ENCODE peak calls at places on chromosome 4, in seven cellular contexts. One of them, this sample, is unnamed.

GRCh38 chr4:107862658-107863057 is 37.9 kb downstream of the SGMS2 start:
- DNase-seq in fibroblast of mammary gland: peak
- DNase-seq in K562: no peak
- DNase-seq in AG04450: no peak
- DNase-seq in right lobe of liver: no peak
- DNase-seq in fibroblast of pulmonary artery: peak
- DNase-seq in left ventricle myocardium inferior: no peak
- DNase-seq in this sample: no peak

GRCh38 chr4:177974461-177974860 is 532.2 kb upstream of the AGA start:
- DNase-seq in right lobe of liver: no peak
- DNase-seq in fibroblast of mammary gland: no peak
- DNase-seq in fibroblast of pulmonary artery: no peak
- DNase-seq in AG04450: no peak
- DNase-seq in K562: no peak
- DNase-seq in left ventricle myocardium inferior: no peak
- DNase-seq in this sample: no peak

GRCh38 chr4:4693755-4694295 is 152.0 kb upstream of the STX18 start:
- DNase-seq in fibroblast of mammary gland: no peak
- DNase-seq in AG04450: no peak
- DNase-seq in left ventricle myocardium inferior: no peak
- DNase-seq in K562: no peak
- DNase-seq in fibroblast of pulmonary artery: no peak
- DNase-seq in right lobe of liver: no peak
- DNase-seq in this sample: no peak

GRCh38 chr4:112515278-112516075 is 503 bp downstream of the NEUROG2 start:
- DNase-seq in K562: peak
- DNase-seq in left ventricle myocardium inferior: no peak
- DNase-seq in AG04450: no peak
- DNase-seq in fibroblast of pulmonary artery: peak
- DNase-seq in right lobe of liver: no peak
- DNase-seq in fibroblast of mammary gland: peak
- DNase-seq in this sample: no peak

GRCh38 chr4:108881190-108881589 is 118.3 kb upstream of the ETNPPL start:
- DNase-seq in fibroblast of mammary gland: peak
- DNase-seq in K562: no peak
- DNase-seq in AG04450: peak
- DNase-seq in right lobe of liver: no peak
- DNase-seq in fibroblast of pulmonary artery: peak
- DNase-seq in left ventricle myocardium inferior: no peak
- DNase-seq in this sample: no peak

GRCh38 chr4:1463927-1464540 is 57.8 kb upstream of the NKX1-1 start:
- DNase-seq in right lobe of liver: no peak
- DNase-seq in AG04450: no peak
- DNase-seq in fibroblast of mammary gland: no peak
- DNase-seq in left ventricle myocardium inferior: no peak
- DNase-seq in fibroblast of pulmonary artery: no peak
- DNase-seq in K562: no peak
- DNase-seq in this sample: no peak

GRCh38 chr4:7417639-7418038 is 17.1 kb downstream of the PSAPL1 start:
- DNase-seq in K562: no peak
- DNase-seq in fibroblast of pulmonary artery: no peak
- DNase-seq in right lobe of liver: no peak
- DNase-seq in AG04450: no peak
- DNase-seq in left ventricle myocardium inferior: peak
- DNase-seq in fibroblast of mammary gland: no peak
- DNase-seq in this sample: no peak

GRCh38 chr4:121977251-121978168 is 25.6 kb upstream of the TRPC3 start:
- DNase-seq in AG04450: no peak
- DNase-seq in fibroblast of mammary gland: no peak
- DNase-seq in left ventricle myocardium inferior: no peak
- DNase-seq in fibroblast of pulmonary artery: no peak
- DNase-seq in right lobe of liver: no peak
- DNase-seq in K562: no peak
- DNase-seq in this sample: peak

GRCh38 chr4:67288964-67289363 is 256.3 kb downstream of the CENPC start:
- DNase-seq in right lobe of liver: no peak
- DNase-seq in fibroblast of pulmonary artery: peak
- DNase-seq in left ventricle myocardium inferior: no peak
- DNase-seq in fibroblast of mammary gland: peak
- DNase-seq in AG04450: no peak
- DNase-seq in K562: peak
- DNase-seq in this sample: no peak

GRCh38 chr4:53640576-53641459 is 49.5 kb upstream of the LNX1 start:
- DNase-seq in K562: no peak
- DNase-seq in right lobe of liver: no peak
- DNase-seq in fibroblast of pulmonary artery: no peak
- DNase-seq in AG04450: no peak
- DNase-seq in left ventricle myocardium inferior: no peak
- DNase-seq in fibroblast of mammary gland: no peak
- DNase-seq in this sample: peak

GRCh38 chr4:158896459-158897238 is 127.8 kb downstream of the FNIP2 start:
- DNase-seq in left ventricle myocardium inferior: no peak
- DNase-seq in fibroblast of mammary gland: no peak
- DNase-seq in right lobe of liver: no peak
- DNase-seq in AG04450: no peak
- DNase-seq in fibroblast of pulmonary artery: peak
- DNase-seq in K562: no peak
- DNase-seq in this sample: no peak

GRCh38 chr4:83906561-83906960 is 370.7 kb downstream of the GPAT3 start:
- DNase-seq in fibroblast of mammary gland: peak
- DNase-seq in K562: no peak
- DNase-seq in right lobe of liver: no peak
- DNase-seq in fibroblast of pulmonary artery: peak
- DNase-seq in AG04450: peak
- DNase-seq in left ventricle myocardium inferior: no peak
- DNase-seq in this sample: no peak

GRCh38 chr4:186294160-186294559 is 28.2 kb downstream of the F11 start:
- DNase-seq in right lobe of liver: no peak
- DNase-seq in AG04450: no peak
- DNase-seq in left ventricle myocardium inferior: no peak
- DNase-seq in fibroblast of pulmonary artery: no peak
- DNase-seq in fibroblast of mammary gland: no peak
- DNase-seq in K562: no peak
- DNase-seq in this sample: no peak

GRCh38 chr4:80074059-80074458 is 1.0 kb upstream of the ANTXR2 start:
- DNase-seq in right lobe of liver: no peak
- DNase-seq in fibroblast of pulmonary artery: no peak
- DNase-seq in K562: no peak
- DNase-seq in fibroblast of mammary gland: no peak
- DNase-seq in AG04450: no peak
- DNase-seq in left ventricle myocardium inferior: no peak
- DNase-seq in this sample: no peak

GRCh38 chr4:164935363-164935762 is 42.1 kb downstream of the TRIM61 start:
- DNase-seq in K562: no peak
- DNase-seq in fibroblast of mammary gland: no peak
- DNase-seq in fibroblast of pulmonary artery: no peak
- DNase-seq in AG04450: no peak
- DNase-seq in right lobe of liver: no peak
- DNase-seq in left ventricle myocardium inferior: no peak
- DNase-seq in this sample: peak

GRCh38 chr4:80045831-80046230 is 27.2 kb downstream of the ANTXR2 start:
- DNase-seq in right lobe of liver: no peak
- DNase-seq in AG04450: peak
- DNase-seq in fibroblast of mammary gland: peak
- DNase-seq in fibroblast of pulmonary artery: peak
- DNase-seq in left ventricle myocardium inferior: no peak
- DNase-seq in K562: no peak
- DNase-seq in this sample: no peak

GRCh38 chr4:136558940-136559494 is 973.3 kb downstream of the PCDH18 start:
- DNase-seq in left ventricle myocardium inferior: no peak
- DNase-seq in right lobe of liver: no peak
- DNase-seq in K562: no peak
- DNase-seq in AG04450: no peak
- DNase-seq in fibroblast of pulmonary artery: no peak
- DNase-seq in fibroblast of mammary gland: no peak
- DNase-seq in this sample: no peak

GRCh38 chr4:103786593-103786992 is 66.8 kb upstream of the TACR3 start:
- DNase-seq in K562: no peak
- DNase-seq in right lobe of liver: no peak
- DNase-seq in fibroblast of pulmonary artery: no peak
- DNase-seq in left ventricle myocardium inferior: no peak
- DNase-seq in fibroblast of mammary gland: no peak
- DNase-seq in AG04450: no peak
- DNase-seq in this sample: no peak

GRCh38 chr4:103787057-103787456 is 67.3 kb upstream of the TACR3 start:
- DNase-seq in K562: no peak
- DNase-seq in AG04450: no peak
- DNase-seq in fibroblast of pulmonary artery: no peak
- DNase-seq in left ventricle myocardium inferior: no peak
- DNase-seq in fibroblast of mammary gland: no peak
- DNase-seq in right lobe of liver: no peak
- DNase-seq in this sample: no peak

GRCh38 chr4:103786014-103786413 is 66.2 kb upstream of the TACR3 start:
- DNase-seq in K562: peak
- DNase-seq in right lobe of liver: no peak
- DNase-seq in AG04450: no peak
- DNase-seq in fibroblast of pulmonary artery: peak
- DNase-seq in fibroblast of mammary gland: peak
- DNase-seq in left ventricle myocardium inferior: no peak
- DNase-seq in this sample: peak
- TF ChIP-seq CTCF in K562: peak
- TF ChIP-seq CTCF in right lobe of liver: peak
- TF ChIP-seq CTCF in AG04450: peak
- TF ChIP-seq CTCF in fibroblast of pulmonary artery: peak
- TF ChIP-seq CTCF in fibroblast of mammary gland: peak
- TF ChIP-seq CTCF in left ventricle myocardium inferior: peak
- TF ChIP-seq CTCF in this sample: peak

GRCh38 chr4:188282620-188283232 is 143.5 kb downstream of the TRIML1 start:
- DNase-seq in right lobe of liver: no peak
- DNase-seq in fibroblast of pulmonary artery: no peak
- DNase-seq in K562: no peak
- DNase-seq in left ventricle myocardium inferior: no peak
- DNase-seq in AG04450: no peak
- DNase-seq in fibroblast of mammary gland: no peak
- DNase-seq in this sample: no peak
- H3K4me3 ChIP-seq in right lobe of liver: no peak
- H3K4me3 ChIP-seq in fibroblast of pulmonary artery: no peak
- H3K4me3 ChIP-seq in K562: no peak
- H3K4me3 ChIP-seq in left ventricle myocardium inferior: peak
- H3K4me3 ChIP-seq in AG04450: no peak
- H3K4me3 ChIP-seq in fibroblast of mammary gland: no peak
- H3K4me3 ChIP-seq in this sample: no peak

GRCh38 chr4:125317526-125317880 is 2.7 kb downstream of the FAT4 start:
- DNase-seq in fibroblast of pulmonary artery: peak
- DNase-seq in right lobe of liver: no peak
- DNase-seq in left ventricle myocardium inferior: peak
- DNase-seq in AG04450: no peak
- DNase-seq in K562: no peak
- DNase-seq in fibroblast of mammary gland: peak
- DNase-seq in this sample: no peak

GRCh38 chr4:125315571-125316390 is 1.0 kb downstream of the FAT4 start:
- DNase-seq in AG04450: no peak
- DNase-seq in K562: no peak
- DNase-seq in right lobe of liver: peak
- DNase-seq in fibroblast of pulmonary artery: peak
- DNase-seq in left ventricle myocardium inferior: peak
- DNase-seq in fibroblast of mammary gland: peak
- DNase-seq in this sample: no peak

GRCh38 chr4:125316391-125316780 is 1.6 kb downstream of the FAT4 start:
- DNase-seq in AG04450: no peak
- DNase-seq in K562: no peak
- DNase-seq in left ventricle myocardium inferior: peak
- DNase-seq in fibroblast of mammary gland: no peak
- DNase-seq in fibroblast of pulmonary artery: peak
- DNase-seq in right lobe of liver: peak
- DNase-seq in this sample: no peak

GRCh38 chr4:125314676-125315570 is at the start of gene FAT4:
- DNase-seq in left ventricle myocardium inferior: peak
- DNase-seq in fibroblast of pulmonary artery: peak
- DNase-seq in K562: peak
- DNase-seq in right lobe of liver: peak
- DNase-seq in AG04450: peak
- DNase-seq in fibroblast of mammary gland: peak
- DNase-seq in this sample: peak

DNA sequence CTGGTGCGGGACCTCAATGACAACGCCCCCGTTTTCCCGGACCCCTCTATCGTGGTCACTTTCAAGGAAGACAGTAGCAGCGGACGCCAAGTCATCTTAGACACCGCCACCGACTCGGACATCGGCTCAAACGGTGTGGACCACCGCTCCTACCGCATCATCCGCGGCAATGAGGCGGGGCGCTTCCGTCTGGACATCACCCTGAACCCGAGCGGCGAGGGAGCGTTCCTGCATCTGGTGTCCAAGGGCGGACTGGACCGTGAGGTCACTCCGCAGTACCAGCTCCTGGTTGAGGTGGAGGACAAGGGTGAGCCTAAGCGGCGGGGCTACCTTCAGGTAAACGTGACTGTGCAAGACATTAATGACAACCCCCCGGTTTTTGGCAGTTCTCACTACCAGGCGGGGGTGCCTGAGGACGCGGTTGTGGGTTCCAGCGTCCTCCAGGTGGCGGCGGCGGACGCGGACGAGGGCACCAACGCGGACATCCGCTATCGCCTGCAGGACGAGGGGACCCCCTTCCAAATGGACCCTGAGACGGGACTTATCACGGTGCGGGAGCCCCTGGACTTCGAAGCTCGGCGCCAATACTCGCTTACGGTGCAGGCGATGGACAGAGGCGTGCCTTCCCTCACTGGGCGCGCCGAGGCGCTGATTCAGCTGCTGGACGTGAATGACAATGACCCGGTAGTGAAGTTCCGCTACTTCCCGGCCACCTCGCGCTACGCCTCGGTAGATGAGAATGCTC is 2.2 kb downstream of the FAT4 start:
- DNase-seq in left ventricle myocardium inferior: peak
- DNase-seq in AG04450: no peak
- DNase-seq in right lobe of liver: peak
- DNase-seq in fibroblast of pulmonary artery: peak
- DNase-seq in K562: no peak
- DNase-seq in fibroblast of mammary gland: peak
- DNase-seq in this sample: no peak
- TF ChIP-seq CTCF in left ventricle myocardium inferior: no peak
- TF ChIP-seq CTCF in AG04450: no peak
- TF ChIP-seq CTCF in right lobe of liver: no peak
- TF ChIP-seq CTCF in fibroblast of pulmonary artery: peak
- TF ChIP-seq CTCF in K562: no peak
- TF ChIP-seq CTCF in fibroblast of mammary gland: peak
- TF ChIP-seq CTCF in this sample: no peak

GRCh38 chr4:152304220-152304619 is 231.7 kb downstream of the FBXW7 start:
- DNase-seq in fibroblast of mammary gland: peak
- DNase-seq in K562: no peak
- DNase-seq in right lobe of liver: no peak
- DNase-seq in fibroblast of pulmonary artery: no peak
- DNase-seq in left ventricle myocardium inferior: no peak
- DNase-seq in AG04450: no peak
- DNase-seq in this sample: peak

GRCh38 chr4:152299553-152299952 is 236.3 kb downstream of the FBXW7 start:
- DNase-seq in K562: no peak
- DNase-seq in AG04450: no peak
- DNase-seq in right lobe of liver: no peak
- DNase-seq in fibroblast of mammary gland: no peak
- DNase-seq in fibroblast of pulmonary artery: no peak
- DNase-seq in left ventricle myocardium inferior: no peak
- DNase-seq in this sample: no peak

DNA sequence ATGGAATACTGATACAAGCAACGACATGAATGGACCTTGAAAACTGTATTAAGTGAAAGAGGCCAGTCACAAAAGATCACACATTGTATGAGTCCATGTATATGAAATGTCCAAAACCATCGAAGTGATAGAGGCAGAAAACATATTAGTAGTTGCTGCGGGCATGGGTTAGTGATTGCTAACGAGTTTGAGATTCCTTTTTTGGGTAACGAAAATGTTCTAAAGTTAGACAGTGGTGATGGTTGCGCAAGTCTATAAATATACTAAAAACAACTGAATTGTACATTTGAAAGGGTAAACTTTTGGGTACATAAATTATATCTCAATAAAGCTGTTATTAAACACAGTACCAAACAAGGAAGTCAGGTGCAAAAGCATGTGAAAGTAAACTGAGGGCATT is 234.5 kb downstream of the FBXW7 start:
- DNase-seq in K562: no peak
- DNase-seq in AG04450: no peak
- DNase-seq in right lobe of liver: no peak
- DNase-seq in fibroblast of pulmonary artery: no peak
- DNase-seq in left ventricle myocardium inferior: no peak
- DNase-seq in fibroblast of mammary gland: no peak
- DNase-seq in this sample: no peak
- H3K4me3 ChIP-seq in K562: no peak
- H3K4me3 ChIP-seq in AG04450: no peak
- H3K4me3 ChIP-seq in right lobe of liver: no peak
- H3K4me3 ChIP-seq in fibroblast of pulmonary artery: no peak
- H3K4me3 ChIP-seq in left ventricle myocardium inferior: no peak
- H3K4me3 ChIP-seq in fibroblast of mammary gland: no peak
- H3K4me3 ChIP-seq in this sample: no peak